ENCODE peak calls at places on chromosomes 4 and X, in five cellular contexts. O is H9, F is mesendoderm, W is IMR-90, J is neuronal stem cell. K is an unnamed sample. For H3K4me1, the result is how much of the 10 kb centered on the place peaks cover.

GRCh38 chr4:145815626-145816025 is 123.0 kb downstream of the ZNF827 start:
- DNase-seq in O (no peak), F (no peak), W (peak), J (no peak), K (no peak)

GRCh38 chrX:24946369-24946768 is 69.4 kb downstream of the ARX start:
- DNase-seq in O (no peak), F (no peak), W (no peak), J (no peak), K (no peak)

GRCh38 chrX:43870758-43871419 is 11.4 kb downstream of the MAOB start:
- DNase-seq in O (no peak), F (no peak), W (no peak), J (no peak), K (no peak)

GRCh38 chrX:39950035-39950688 is 147.6 kb downstream of the BCOR start:
- DNase-seq in O (no peak), F (peak), W (peak), J (no peak), K (no peak)

GRCh38 chrX:136780241-136780640 is 491 bp downstream of the ARHGEF6 start:
- DNase-seq in O (no peak), F (no peak), W (no peak), J (no peak), K (no peak)

GRCh38 chr4:87251104-87251503 is 30.7 kb upstream of the KLHL8 start:
- DNase-seq in O (no peak), F (no peak), W (no peak), J (no peak), K (no peak)

GRCh38 chr4:128393111-128393704 is 105.6 kb upstream of the PGRMC2 start:
- DNase-seq in O (no peak), F (no peak), W (peak), J (no peak), K (no peak)

GRCh38 chrX:108584617-108585211 is 145.1 kb downstream of the COL4A5 start:
- DNase-seq in O (peak), F (peak), W (no peak), J (peak), K (peak)

GRCh38 chr4:62912531-62912930 is 1496.7 kb downstream of the TECRL start:
- DNase-seq in O (no peak), F (no peak), W (no peak), J (no peak), K (no peak)

GRCh38 chrX:34624416-34624815 is 32.7 kb downstream of the TMEM47 start:
- DNase-seq in O (no peak), F (no peak), W (peak), J (no peak), K (no peak)

GRCh38 chrX:104113237-104113965 is 1.1 kb downstream of the ZCCHC18 start:
- DNase-seq in O (peak), F (peak), W (peak), J (peak), K (no peak)

GRCh38 chr4:176406736-176407135 is 87.0 kb downstream of the SPCS3 start:
- DNase-seq in O (no peak), F (no peak), W (peak), J (no peak), K (no peak)

GRCh38 chr4:10100734-10101216 is 15.8 kb downstream of the WDR1 start:
- DNase-seq in O (no peak), F (no peak), W (no peak), J (no peak), K (no peak)

GRCh38 chr4:67680568-67681222 is 20.3 kb downstream of the UBA6 start:
- DNase-seq in O (no peak), F (peak), W (peak), J (no peak), K (no peak)

GRCh38 chr4:189187531-189188052 is 753.1 kb upstream of the FRG1 start:
- DNase-seq in O (no peak), F (no peak), W (no peak), J (no peak), K (no peak)

GRCh38 chr4:111630705-111631104 is 514.5 kb upstream of the FAM241A start:
- DNase-seq in O (no peak), F (peak), W (peak), J (no peak), K (no peak)

GRCh38 chrX:74924449-74925209 is 623 bp downstream of the NEXMIF start:
- DNase-seq in O (peak), F (peak), W (no peak), J (peak), K (no peak)

GRCh38 chr4:72107456-72107855 is 75.7 kb downstream of the NPFFR2 start:
- DNase-seq in O (no peak), F (no peak), W (no peak), J (no peak), K (no peak)

GRCh38 chrX:39895228-39896110 is 202.3 kb downstream of the BCOR start:
- DNase-seq in O (no peak), F (no peak), W (no peak), J (no peak), K (peak)

GRCh38 chr4:65665951-65666523 is 4.3 kb downstream of the EPHA5 start:
- DNase-seq in O (no peak), F (no peak), W (no peak), J (peak), K (no peak)

GRCh38 chr4:48546336-48546735 is 56.3 kb downstream of the ZAR1 start:
- DNase-seq in O (no peak), F (peak), W (peak), J (peak), K (peak)

GRCh38 chrX:39815621-39816020 is 282.1 kb downstream of the BCOR start:
- DNase-seq in O (peak), F (peak), W (peak), J (no peak), K (no peak)

GRCh38 chrX:455199-455598 is 68.5 kb upstream of the PPP2R3B start:
- DNase-seq in O (no peak), F (no peak), W (no peak), J (no peak), K (no peak)

GRCh38 chrX:107226766-107227165 is 20.4 kb downstream of the DNAAF6 start:
- DNase-seq in O (no peak), F (no peak), W (no peak), J (no peak), K (no peak)

GRCh38 chr4:86498560-86499166 is 95.5 kb upstream of the PTPN13 start:
- DNase-seq in O (no peak), F (peak), W (peak), J (no peak), K (no peak)

GRCh38 chrX:9855536-9856320 is 69.5 kb downstream of the SHROOM2 start:
- DNase-seq in O (no peak), F (no peak), W (no peak), J (no peak), K (no peak)

GRCh38 chr4:141140271-141141205 is 7.3 kb upstream of the RNF150 start:
- DNase-seq in O (no peak), F (no peak), W (no peak), J (no peak), K (no peak)

GRCh38 chrX:74797338-74797887 is 127.8 kb downstream of the NEXMIF start:
- DNase-seq in O (no peak), F (no peak), W (no peak), J (no peak), K (no peak)

GRCh38 chrX:87636533-87636932 is 118.9 kb downstream of the KLHL4 start:
- DNase-seq in O (no peak), F (no peak), W (no peak), J (no peak), K (no peak)

GRCh38 chr4:103934178-103934789 is 214.5 kb upstream of the TACR3 start:
- DNase-seq in O (no peak), F (peak), W (peak), J (peak), K (peak)

GRCh38 chr4:187271848-187272247 is 548.2 kb upstream of the FAT1 start:
- DNase-seq in O (no peak), F (no peak), W (no peak), J (no peak), K (no peak)

GRCh38 chr4:187276786-187277408 is 553.2 kb upstream of the FAT1 start:
- DNase-seq in O (no peak), F (no peak), W (peak), J (no peak), K (peak)
- H3K4me2 ChIP-seq in O (no peak), F (no peak), W (peak), J (no peak), K (no peak)

DNA sequence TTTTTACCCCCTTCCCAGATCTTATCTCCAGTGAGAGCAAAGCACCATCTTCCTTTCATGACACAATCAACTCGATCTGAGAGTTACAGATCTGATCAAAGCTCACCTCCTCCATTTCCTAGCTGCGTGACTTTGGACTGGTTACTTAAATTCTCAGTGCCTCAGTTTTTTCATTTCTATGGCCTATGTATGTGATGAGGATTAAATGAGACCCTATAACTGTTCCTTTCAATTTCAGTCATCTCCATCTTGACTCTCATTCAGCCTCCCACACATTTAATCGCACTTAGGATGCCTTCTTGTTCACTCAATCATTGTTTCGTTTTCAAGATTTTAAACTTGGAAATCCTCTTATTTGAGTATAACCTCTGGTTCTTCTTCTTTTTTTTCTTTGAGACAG is 20.1 kb upstream of the CXCR3 start:
- DNase-seq in O (no peak), F (no peak), W (no peak), J (no peak), K (no peak)
- H3K4me1 ChIP-seq in O (under half), F (under half), W (under half), J (under half), K (under half)

DNA sequence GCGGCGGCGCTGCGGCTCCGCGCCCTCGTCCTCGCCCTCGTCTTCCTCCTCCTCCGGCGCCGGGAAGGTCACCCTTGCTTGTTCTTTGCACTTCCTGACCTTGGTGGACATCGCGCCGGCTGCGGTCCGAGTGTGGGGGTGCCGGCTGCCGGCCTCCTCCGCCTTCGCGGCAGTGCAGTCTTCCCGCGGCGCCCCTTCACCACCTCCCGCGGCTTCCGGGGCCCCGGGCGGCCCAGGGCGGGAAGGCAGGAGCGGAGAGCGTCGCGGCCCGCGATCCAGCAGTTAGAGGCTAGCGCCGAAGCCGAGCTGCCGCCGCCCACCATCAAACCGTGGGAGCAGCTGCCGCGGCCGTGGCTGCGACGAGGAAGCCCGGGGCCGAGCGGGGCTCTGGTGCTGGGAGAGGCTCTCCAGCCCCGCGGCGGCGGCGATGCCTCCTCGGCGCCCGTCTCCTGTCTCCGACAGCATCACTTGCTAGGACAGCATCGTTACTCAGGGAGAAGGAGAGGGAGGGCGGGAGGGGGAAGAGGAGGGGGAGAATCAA is at the start of gene TRPC3:
- DNase-seq in O (peak), F (peak), W (peak), J (peak), K (peak)
- H3K23ac ChIP-seq in O (no peak), F (no peak), W (peak), J (peak), K (no peak)

GRCh38 chrX:19063030-19063429 is 59.2 kb downstream of the ADGRG2 start:
- DNase-seq in O (no peak), F (no peak), W (peak), J (no peak), K (no peak)
- H3K4me2 ChIP-seq in O (no peak), F (no peak), W (no peak), J (no peak), K (no peak)

GRCh38 chr4:117156806-117157205 is 71.4 kb upstream of the TRAM1L1 start:
- DNase-seq in O (no peak), F (no peak), W (no peak), J (no peak), K (no peak)

GRCh38 chr4:117154251-117154650 is 68.9 kb upstream of the TRAM1L1 start:
- DNase-seq in O (no peak), F (no peak), W (no peak), J (no peak), K (no peak)

GRCh38 chr4:117157360-117157759 is 72.0 kb upstream of the TRAM1L1 start:
- DNase-seq in O (no peak), F (no peak), W (no peak), J (no peak), K (no peak)
- H3K4me1 ChIP-seq in O (under half), F (under half), W (under half), J (under half), K (under half)

K was measured in trophoblast cell.